ENCODE peak calls at places on chromosome 11, in four cellular contexts. One of them, this sample, is unnamed.

GRCh38 chr11:26194871-26195270 is 137.1 kb upstream of the ANO3 start:
- DNase-seq in K562: no peak
- DNase-seq in HCT116: no peak
- DNase-seq in A549: no peak
- DNase-seq in this sample: no peak

GRCh38 chr11:35246725-35247124 is 107.8 kb downstream of the CD44 start:
- DNase-seq in K562: no peak
- DNase-seq in HCT116: no peak
- DNase-seq in A549: no peak
- DNase-seq in this sample: no peak

GRCh38 chr11:133403900-133404299 is 128.4 kb downstream of the OPCML start:
- DNase-seq in K562: peak; percentile 16
- DNase-seq in HCT116: no peak
- DNase-seq in A549: peak; percentile 6
- DNase-seq in this sample: no peak

GRCh38 chr11:99952816-99953215 is 734.3 kb upstream of the ARHGAP42 start:
- DNase-seq in K562: no peak
- DNase-seq in HCT116: no peak
- DNase-seq in A549: peak; percentile 16
- DNase-seq in this sample: no peak

GRCh38 chr11:42524534-42525227 is 787.1 kb upstream of the API5 start:
- DNase-seq in K562: peak; percentile 18
- DNase-seq in HCT116: no peak
- DNase-seq in A549: peak; percentile 48
- DNase-seq in this sample: no peak

GRCh38 chr11:103170865-103171264 is 61.6 kb downstream of the DYNC2H1 start:
- DNase-seq in K562: no peak
- DNase-seq in HCT116: no peak
- DNase-seq in A549: no peak
- DNase-seq in this sample: no peak

GRCh38 chr11:35531246-35531645 is 5.8 kb upstream of the PAMR1 start:
- DNase-seq in K562: no peak
- DNase-seq in HCT116: no peak
- DNase-seq in A549: no peak
- DNase-seq in this sample: no peak

GRCh38 chr11:97948793-97949192 is 1072.0 kb upstream of the CNTN5 start:
- DNase-seq in K562: no peak
- DNase-seq in HCT116: no peak
- DNase-seq in A549: no peak
- DNase-seq in this sample: no peak

GRCh38 chr11:30917859-30918478 is 331.8 kb upstream of the MPPED2 start:
- DNase-seq in K562: peak; percentile 35
- DNase-seq in HCT116: peak; percentile 27
- DNase-seq in A549: peak; percentile 47
- DNase-seq in this sample: no peak

GRCh38 chr11:61814242-61814957 is 2.4 kb downstream of the FADS1 start:
- DNase-seq in K562: no peak
- DNase-seq in HCT116: peak; percentile 67
- DNase-seq in A549: peak; percentile 82
- DNase-seq in this sample: no peak

GRCh38 chr11:61814958-61815789 is 1.6 kb downstream of the FADS1 start:
- DNase-seq in K562: peak; percentile 93
- DNase-seq in HCT116: peak; percentile 97
- DNase-seq in A549: peak; percentile 99
- DNase-seq in this sample: no peak

GRCh38 chr11:61817471-61818202 is 834 bp upstream of the FADS1 start:
- DNase-seq in K562: no peak
- DNase-seq in HCT116: no peak
- DNase-seq in A549: no peak
- DNase-seq in this sample: no peak

GRCh38 chr11:61816736-61817455 is at the start of gene FADS1:
- DNase-seq in K562: peak; percentile 96
- DNase-seq in HCT116: peak; percentile 91
- DNase-seq in A549: peak; percentile 97
- DNase-seq in this sample: no peak

GRCh38 chr11:61815790-61816735 is 740 bp downstream of the FADS1 start:
- DNase-seq in K562: peak; percentile 71
- DNase-seq in HCT116: peak; percentile 27
- DNase-seq in A549: peak; percentile 79
- DNase-seq in this sample: no peak
- TF ChIP-seq POLR2A in K562: peak; percentile 68
- TF ChIP-seq POLR2A in HCT116: no peak
- TF ChIP-seq POLR2A in A549: no peak
- TF ChIP-seq POLR2A in this sample: no peak

DNA sequence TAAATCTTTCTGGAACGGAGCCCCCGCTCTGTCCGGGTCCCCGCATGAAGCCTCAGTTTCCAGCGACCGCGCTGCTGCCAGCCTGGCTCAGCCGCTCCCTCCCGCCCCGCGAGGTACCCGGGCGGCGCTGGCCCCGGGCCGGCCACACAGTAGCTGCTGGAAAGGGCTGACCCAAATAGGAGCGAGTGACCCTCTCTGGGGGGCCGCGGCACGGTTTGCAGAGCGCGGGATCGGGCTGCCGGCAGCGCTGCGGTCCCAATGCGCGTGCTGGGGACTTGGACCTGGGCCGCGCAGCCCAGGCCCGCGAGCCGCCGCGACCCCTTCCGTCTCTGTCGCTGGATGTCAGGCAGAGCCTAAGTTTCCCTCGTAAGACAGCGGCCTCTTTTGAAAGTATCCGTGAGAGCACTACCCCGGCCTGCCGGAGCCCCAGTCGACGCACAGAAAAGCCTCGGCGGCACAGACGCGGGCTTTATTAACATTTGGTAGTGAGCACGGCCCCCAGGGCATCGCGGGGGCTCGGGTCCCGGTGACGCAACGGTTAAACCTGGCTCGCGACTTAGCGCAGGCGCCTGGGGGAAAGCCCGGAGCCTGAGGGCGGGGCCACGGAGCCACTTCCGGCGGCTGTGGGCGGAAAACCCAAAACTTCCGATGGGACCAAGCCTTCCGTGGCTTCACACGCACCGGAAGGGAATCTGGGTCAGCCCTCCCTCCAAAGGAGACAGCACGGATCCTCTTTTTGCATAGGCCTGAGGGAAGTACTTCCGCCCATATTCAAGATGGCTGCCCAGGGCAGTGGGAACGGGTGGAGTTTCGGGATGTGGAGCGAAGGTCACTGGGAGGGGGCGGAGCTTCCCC is 14.9 kb downstream of the BAD start:
- DNase-seq in K562: peak; percentile 78
- DNase-seq in HCT116: peak; percentile 99
- DNase-seq in A549: peak; percentile 100
- DNase-seq in this sample: peak; percentile 100
- TF ChIP-seq POLR2A in K562: peak; percentile 77
- TF ChIP-seq POLR2A in HCT116: peak; percentile 14
- TF ChIP-seq POLR2A in A549: peak; percentile 32
- TF ChIP-seq POLR2A in this sample: no peak

GRCh38 chr11:4607782-4608666 is at the start of gene TRIM68:
- DNase-seq in K562: peak; percentile 99
- DNase-seq in HCT116: peak; percentile 89
- DNase-seq in A549: peak; percentile 96
- DNase-seq in this sample: no peak
- TF ChIP-seq POLR2A in K562: peak; percentile 90
- TF ChIP-seq POLR2A in HCT116: peak; percentile 71
- TF ChIP-seq POLR2A in A549: peak; percentile 81
- TF ChIP-seq POLR2A in this sample: peak; percentile 52

GRCh38 chr11:112249871-112250590 is 10.6 kb downstream of the PLET1 start:
- DNase-seq in K562: no peak
- DNase-seq in HCT116: no peak
- DNase-seq in A549: no peak
- DNase-seq in this sample: peak; percentile 29
- TF ChIP-seq POLR2A in K562: no peak
- TF ChIP-seq POLR2A in HCT116: no peak
- TF ChIP-seq POLR2A in A549: no peak
- TF ChIP-seq POLR2A in this sample: no peak

DNA sequence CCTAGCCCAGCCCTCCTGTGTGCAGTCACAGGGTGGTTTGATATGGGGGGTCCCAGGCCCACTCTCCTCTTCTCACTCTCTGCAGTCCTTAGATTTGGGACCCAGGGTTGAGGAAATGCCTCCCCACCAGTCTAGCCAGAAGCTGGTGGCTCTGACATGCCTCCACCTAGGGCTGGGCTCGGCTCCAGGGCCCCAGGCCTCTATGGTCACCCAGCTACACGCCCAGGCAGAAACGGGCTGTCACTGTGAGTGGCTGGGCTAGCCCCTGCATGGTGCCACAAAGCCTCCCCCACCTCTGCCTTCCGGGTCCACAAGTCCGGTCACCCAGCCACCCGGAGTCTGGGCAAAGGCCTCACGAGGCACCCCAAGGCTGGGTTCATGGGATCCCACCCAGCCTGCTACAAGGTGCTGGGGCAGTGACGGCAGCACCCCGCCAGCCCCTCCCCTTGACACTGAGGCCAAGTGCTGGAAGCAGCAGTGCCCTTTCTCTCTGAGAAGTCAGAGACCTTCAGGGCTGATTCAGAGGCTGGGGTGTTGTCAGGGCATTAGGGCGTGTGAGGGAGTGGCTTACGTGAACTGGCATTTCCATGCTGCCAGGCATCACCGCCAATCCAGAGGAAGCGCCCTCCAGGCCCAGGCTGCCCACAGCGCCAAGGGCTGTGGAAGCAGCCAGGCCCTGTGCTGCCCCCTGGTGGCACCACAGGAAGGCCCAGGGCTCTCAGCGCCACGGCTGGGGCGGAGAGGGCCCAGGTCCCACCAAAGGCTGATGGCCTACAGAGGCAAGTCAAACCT is 638 bp upstream of the PITPNM1 start:
- DNase-seq in K562: peak; percentile 59
- DNase-seq in HCT116: peak; percentile 93
- DNase-seq in A549: peak; percentile 98
- DNase-seq in this sample: peak; percentile 96
- TF ChIP-seq POLR2A in K562: no peak
- TF ChIP-seq POLR2A in HCT116: no peak
- TF ChIP-seq POLR2A in A549: peak; percentile 33
- TF ChIP-seq POLR2A in this sample: no peak

GRCh38 chr11:110097459-110098012 is 4.3 kb downstream of the ZC3H12C start:
- DNase-seq in K562: no peak
- DNase-seq in HCT116: no peak
- DNase-seq in A549: peak; percentile 38
- DNase-seq in this sample: no peak
- TF ChIP-seq POLR2A in K562: no peak
- TF ChIP-seq POLR2A in HCT116: no peak
- TF ChIP-seq POLR2A in A549: no peak
- TF ChIP-seq POLR2A in this sample: no peak

GRCh38 chr11:72776844-72777754 is 16.7 kb downstream of the STARD10 start:
- DNase-seq in K562: peak; percentile 89
- DNase-seq in HCT116: no peak
- DNase-seq in A549: no peak
- DNase-seq in this sample: no peak
- TF ChIP-seq POLR2A in K562: peak; percentile 83
- TF ChIP-seq POLR2A in HCT116: no peak
- TF ChIP-seq POLR2A in A549: no peak
- TF ChIP-seq POLR2A in this sample: no peak

This sample was measured in vagina.